ENCODE peak calls at places on chromosome 11, in six cellular contexts. I is OCI-LY7, J is IMR-90, E is trophoblast cell, O is fibroblast of lung, N is hepatocyte. H is an unnamed sample.

GRCh38 chr11:110777765-110778164 is 65.5 kb upstream of the ARHGAP20 start:
- DNase-seq in N (no peak), O (peak; percentile 72), I (no peak), J (peak; percentile 87), E (no peak), H (peak; percentile 61)

GRCh38 chr11:96708469-96708868 is 318.7 kb downstream of the JRKL start:
- DNase-seq in N (no peak), J (no peak), O (peak; percentile 1), E (no peak), I (no peak), H (no peak)

GRCh38 chr11:79400717-79401330 is 40.0 kb downstream of the TENM4 start:
- DNase-seq in E (peak; percentile 32), O (no peak), I (peak; percentile 36), J (peak; percentile 25), N (peak; percentile 46), H (no peak)

GRCh38 chr11:122178795-122179194 is 62.8 kb upstream of the BLID start:
- DNase-seq in J (peak; percentile 37), N (no peak), E (no peak), O (no peak), I (no peak), H (no peak)

GRCh38 chr11:26377619-26378018 is 45.7 kb downstream of the ANO3 start:
- DNase-seq in E (no peak), I (no peak), N (no peak), J (no peak), O (no peak), H (no peak)

GRCh38 chr11:66906077-66906929 is 49.4 kb downstream of the LRFN4 start:
- DNase-seq in J (peak; percentile 49), I (no peak), O (peak; percentile 67), N (no peak), E (no peak), H (peak; percentile 55)

GRCh38 chr11:45684440-45684839 is 19.0 kb upstream of the CHST1 start:
- DNase-seq in O (no peak), I (no peak), N (no peak), E (no peak), J (no peak), H (no peak)

GRCh38 chr11:46055371-46055770 is 65.9 kb downstream of the PHF21A start:
- DNase-seq in N (peak; percentile 26), E (no peak), I (no peak), O (peak; percentile 76), J (peak; percentile 86), H (peak; percentile 71)

GRCh38 chr11:60326955-60327354 is at the start of gene MS4A6E:
- DNase-seq in N (no peak), O (no peak), I (no peak), J (no peak), E (no peak), H (no peak)

GRCh38 chr11:6812391-6813005 is 13.0 kb upstream of the OR6A2 start:
- DNase-seq in O (peak; percentile 22), N (peak; percentile 56), E (peak; percentile 76), J (peak; percentile 34), I (peak; percentile 61), H (peak; percentile 7)

GRCh38 chr11:66600219-66600923 is 7.4 kb downstream of the CCS start:
- DNase-seq in J (peak; percentile 36), O (peak; percentile 19), N (no peak), I (no peak), E (no peak), H (no peak)

GRCh38 chr11:1335811-1336761 is 26.7 kb upstream of the TOLLIP start:
- DNase-seq in J (peak; percentile 71), N (peak; percentile 81), E (peak; percentile 70), O (peak; percentile 59), I (peak; percentile 81), H (peak; percentile 43)

GRCh38 chr11:116272181-116272789 is 500.5 kb downstream of the BUD13 start:
- DNase-seq in N (no peak), J (no peak), O (no peak), E (no peak), I (no peak), H (no peak)

GRCh38 chr11:7490535-7490934 is 5.2 kb downstream of the OLFML1 start:
- DNase-seq in I (no peak), E (no peak), J (no peak), N (no peak), O (no peak), H (no peak)

GRCh38 chr11:19725379-19726079 is 12.9 kb downstream of the NAV2 start:
- DNase-seq in O (peak; percentile 42), I (no peak), E (peak; percentile 98), N (no peak), J (no peak), H (peak; percentile 26)

GRCh38 chr11:110519816-110520215 is 90.1 kb downstream of the FDX1 start:
- DNase-seq in J (no peak), E (no peak), O (no peak), N (no peak), I (no peak), H (no peak)

GRCh38 chr11:108559904-108560303 is 33.7 kb downstream of the EXPH5 start:
- DNase-seq in O (peak; percentile 85), I (no peak), N (no peak), J (peak; percentile 76), E (peak; percentile 46), H (peak; percentile 86)

GRCh38 chr11:108551653-108552462 is 41.7 kb downstream of the EXPH5 start:
- DNase-seq in O (peak; percentile 44), I (no peak), J (peak; percentile 46), E (peak; percentile 27), N (no peak), H (peak; percentile 40)

GRCh38 chr11:108559340-108559739 is 34.2 kb downstream of the EXPH5 start:
- DNase-seq in N (no peak), E (no peak), O (peak; percentile 84), J (peak; percentile 76), I (no peak), H (peak; percentile 81)

GRCh38 chr11:108558222-108558621 is 35.3 kb downstream of the EXPH5 start:
- DNase-seq in I (no peak), N (no peak), E (no peak), O (no peak), J (no peak), H (no peak)

DNA sequence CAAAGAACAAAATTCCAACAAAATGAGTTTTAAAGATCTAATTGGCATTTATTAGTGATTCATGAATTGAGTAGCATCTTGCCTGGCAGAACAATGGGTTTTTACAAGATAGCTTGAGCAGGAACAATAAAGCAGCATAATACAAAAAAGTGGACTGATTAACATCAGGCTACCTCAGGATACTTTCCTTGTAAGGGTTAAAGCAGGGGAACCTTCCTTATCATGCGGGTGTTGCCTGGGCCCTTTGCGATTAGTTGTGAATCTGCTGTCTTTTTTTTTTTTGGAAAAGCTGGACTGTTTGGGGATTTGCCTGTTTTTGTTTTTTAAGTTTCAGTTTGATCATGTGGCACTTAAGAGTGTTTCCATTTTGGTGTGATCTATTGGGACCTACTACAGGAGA is 37.5 kb downstream of the EXPH5 start:
- DNase-seq in J (no peak), I (no peak), N (no peak), O (no peak), E (no peak), H (no peak)
- H2AFZ ChIP-seq in J (no peak overlapping the region), I (no peak overlapping the region), N (no peak overlapping the region), O (no peak overlapping the region), E (no peak overlapping the region), H (no peak overlapping the region)

DNA sequence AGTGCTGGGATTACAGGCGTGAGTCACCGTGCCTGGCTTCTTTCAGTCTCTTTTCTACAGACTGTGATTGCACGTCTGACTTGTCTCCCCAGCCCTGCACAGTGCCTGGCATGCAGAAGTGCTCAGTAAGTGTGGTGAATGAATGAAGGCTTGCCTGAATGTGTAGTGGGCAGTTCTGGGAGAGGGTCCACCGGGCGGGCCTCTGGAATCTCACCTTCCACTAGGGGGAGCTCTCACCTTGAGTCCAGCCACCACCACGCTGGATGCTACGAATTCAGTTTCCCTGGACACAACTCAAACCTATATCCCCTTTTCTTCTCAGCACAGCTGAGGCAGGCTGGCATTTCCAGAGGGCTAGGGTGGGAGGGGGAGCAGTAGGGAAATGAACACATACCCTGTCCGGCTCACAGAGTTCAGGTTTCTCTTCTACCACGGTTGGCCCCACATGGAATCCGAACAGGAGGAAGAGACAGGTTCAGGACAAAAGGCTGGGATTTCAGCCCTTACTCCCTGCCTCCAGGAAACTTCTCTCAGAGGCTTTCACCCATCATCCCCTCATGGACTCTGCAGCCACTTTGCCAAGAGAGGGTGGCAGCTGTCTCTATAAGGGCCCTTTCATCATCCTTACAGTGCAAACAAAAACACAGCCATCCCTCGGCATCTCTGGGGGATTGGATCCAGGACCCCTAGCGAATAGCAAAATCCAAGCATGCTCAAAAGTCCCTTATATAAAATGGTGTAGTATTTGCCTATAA is 86.8 kb downstream of the NECTIN1 start:
- DNase-seq in I (peak; percentile 55), J (peak; percentile 5), E (peak; percentile 37), N (no peak), O (no peak), H (no peak)
- H3K4me2 ChIP-seq in I (no peak overlapping the region), J (no peak overlapping the region), E (no peak overlapping the region), N (no peak overlapping the region), O (no peak overlapping the region), H (no peak overlapping the region)

GRCh38 chr11:72775288-72776110 is 18.3 kb downstream of the STARD10 start:
- DNase-seq in I (no peak), O (no peak), J (no peak), N (no peak), E (no peak), H (no peak)

GRCh38 chr11:72778535-72779494 is 15.0 kb downstream of the STARD10 start:
- DNase-seq in O (no peak), E (no peak), N (peak; percentile 76), I (no peak), J (no peak), H (no peak)

GRCh38 chr11:72777755-72778278 is 16.0 kb downstream of the STARD10 start:
- DNase-seq in J (no peak), I (no peak), E (peak; percentile 64), N (peak; percentile 55), O (no peak), H (no peak)

GRCh38 chr11:72776117-72776843 is 17.6 kb downstream of the STARD10 start:
- DNase-seq in O (no peak), N (no peak), I (no peak), E (no peak), J (no peak), H (no peak)

DNA sequence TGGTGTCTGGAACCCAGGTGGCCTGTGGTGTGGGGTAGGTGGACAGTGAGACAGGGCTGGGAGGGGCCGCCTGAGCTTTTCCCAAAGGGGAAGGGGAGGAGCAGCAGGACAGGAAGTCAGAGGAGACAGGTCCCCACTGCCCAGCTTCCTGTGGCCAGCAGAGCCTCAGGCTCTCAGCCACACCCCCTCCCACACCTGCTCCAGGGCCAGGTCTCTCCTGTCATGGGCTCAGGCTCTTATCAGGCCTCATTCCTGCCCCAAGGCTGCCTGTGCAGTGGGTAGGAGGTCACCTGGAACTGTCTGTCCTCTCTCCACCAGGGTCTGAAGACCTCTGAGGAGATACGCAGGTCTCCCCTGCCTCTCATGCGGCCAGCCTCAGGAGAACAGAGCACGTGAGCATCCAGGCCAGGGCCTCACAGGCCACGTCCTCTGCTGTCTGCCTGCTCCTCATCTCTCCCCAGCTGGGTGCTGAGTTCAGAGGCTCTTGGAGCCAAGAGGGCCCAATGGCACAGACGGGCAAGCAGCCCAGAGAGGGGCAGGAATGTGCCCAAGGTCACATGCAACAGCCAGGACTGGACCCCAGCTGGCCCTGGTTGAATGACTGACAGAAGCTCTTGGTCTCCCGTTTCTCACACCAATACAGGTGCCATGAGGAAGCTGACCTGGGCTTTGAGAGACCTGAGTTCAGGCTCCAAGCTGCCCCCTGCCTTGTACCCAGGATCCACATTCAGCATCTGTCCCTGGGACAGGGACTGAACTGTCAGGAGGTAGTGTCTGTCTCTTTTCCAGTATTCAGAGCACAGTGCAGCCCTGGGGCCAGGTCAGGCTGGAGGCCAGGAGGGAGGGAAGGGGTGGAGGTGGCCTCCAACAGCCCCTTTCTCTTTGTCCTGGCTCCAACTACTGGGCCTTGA is 16.7 kb downstream of the STARD10 start:
- DNase-seq in J (no peak), E (peak; percentile 94), O (no peak), I (no peak), N (peak; percentile 65), H (no peak)
- H3K4me1 ChIP-seq in J (peaks cover 22% of the 10 kb centered on the region), E (peaks cover 71% of the 10 kb centered on the region), O (peaks cover 14% of the 10 kb centered on the region), I (peaks cover 3% of the 10 kb centered on the region), N (peaks cover 65% of the 10 kb centered on the region), H (peaks cover 18% of the 10 kb centered on the region)

GRCh38 chr11:11978792-11979486 is 29.5 kb downstream of the DKK3 start:
- DNase-seq in O (peak; percentile 78), I (no peak), N (no peak), J (peak; percentile 80), E (no peak), H (peak; percentile 69)
- H2AFZ ChIP-seq in O (no peak overlapping the region), I (no peak overlapping the region), N (no peak overlapping the region), J (peak overlapping the region; percentile 69), E (no peak overlapping the region), H (peak overlapping the region; percentile 39)

H was measured in astrocyte.